ENCODE peak calls at places on chromosomes 12 and 14, in five cellular contexts. One of them, this sample, is unnamed.

GRCh38 chr12:87300-87699 is 20.7 kb downstream of the IQSEC3 start:
- DNase-seq in stomach: no peak
- DNase-seq in fibroblast of lung: no peak
- DNase-seq in endothelial cell: no peak
- DNase-seq in cardiac fibroblast: peak
- DNase-seq in this sample: no peak

GRCh38 chr14:93953263-93953662 is 23.1 kb downstream of the ASB2 start:
- DNase-seq in stomach: no peak
- DNase-seq in fibroblast of lung: no peak
- DNase-seq in endothelial cell: no peak
- DNase-seq in cardiac fibroblast: no peak
- DNase-seq in this sample: no peak

GRCh38 chr14:43356984-43357545 is 1150.0 kb downstream of the FSCB start:
- DNase-seq in stomach: no peak
- DNase-seq in fibroblast of lung: no peak
- DNase-seq in endothelial cell: no peak
- DNase-seq in cardiac fibroblast: no peak
- DNase-seq in this sample: no peak

GRCh38 chr12:120103371-120103770 is 13.2 kb downstream of the RAB35 start:
- DNase-seq in stomach: no peak
- DNase-seq in fibroblast of lung: no peak
- DNase-seq in endothelial cell: no peak
- DNase-seq in cardiac fibroblast: no peak
- DNase-seq in this sample: no peak

GRCh38 chr12:132277961-132278360 is 51.4 kb downstream of the GALNT9 start:
- DNase-seq in stomach: no peak
- DNase-seq in fibroblast of lung: no peak
- DNase-seq in endothelial cell: no peak
- DNase-seq in cardiac fibroblast: no peak
- DNase-seq in this sample: no peak

GRCh38 chr12:23099604-23100003 is 474.6 kb downstream of the ETNK1 start:
- DNase-seq in stomach: no peak
- DNase-seq in fibroblast of lung: peak
- DNase-seq in endothelial cell: no peak
- DNase-seq in cardiac fibroblast: no peak
- DNase-seq in this sample: no peak

GRCh38 chr14:61476737-61477410 is 155.5 kb downstream of the PRKCH start:
- DNase-seq in stomach: peak
- DNase-seq in fibroblast of lung: peak
- DNase-seq in endothelial cell: no peak
- DNase-seq in cardiac fibroblast: peak
- DNase-seq in this sample: no peak

GRCh38 chr14:74976264-74977113 is 21.1 kb upstream of the PGF start:
- DNase-seq in stomach: no peak
- DNase-seq in fibroblast of lung: no peak
- DNase-seq in endothelial cell: no peak
- DNase-seq in cardiac fibroblast: no peak
- DNase-seq in this sample: no peak

GRCh38 chr12:27521066-27521465 is 2.9 kb upstream of the PPFIBP1 start:
- DNase-seq in stomach: no peak
- DNase-seq in fibroblast of lung: peak
- DNase-seq in endothelial cell: peak
- DNase-seq in cardiac fibroblast: peak
- DNase-seq in this sample: no peak

GRCh38 chr14:55975281-55975905 is 142.8 kb upstream of the PELI2 start:
- DNase-seq in stomach: no peak
- DNase-seq in fibroblast of lung: no peak
- DNase-seq in endothelial cell: no peak
- DNase-seq in cardiac fibroblast: no peak
- DNase-seq in this sample: no peak

GRCh38 chr12:3536096-3536875 is 45.3 kb downstream of the PRMT8 start:
- DNase-seq in stomach: no peak
- DNase-seq in fibroblast of lung: no peak
- DNase-seq in endothelial cell: no peak
- DNase-seq in cardiac fibroblast: no peak
- DNase-seq in this sample: no peak

GRCh38 chr14:83559721-83560120 is 1970.2 kb upstream of the FLRT2 start:
- DNase-seq in stomach: no peak
- DNase-seq in fibroblast of lung: peak
- DNase-seq in endothelial cell: no peak
- DNase-seq in cardiac fibroblast: no peak
- DNase-seq in this sample: no peak

GRCh38 chr14:102893452-102893851 is 29.0 kb upstream of the AMN start:
- DNase-seq in stomach: peak
- DNase-seq in fibroblast of lung: peak
- DNase-seq in endothelial cell: no peak
- DNase-seq in cardiac fibroblast: peak
- DNase-seq in this sample: no peak

GRCh38 chr14:65560340-65561027 is 148.0 kb downstream of the FUT8 start:
- DNase-seq in stomach: no peak
- DNase-seq in fibroblast of lung: peak
- DNase-seq in endothelial cell: no peak
- DNase-seq in cardiac fibroblast: no peak
- DNase-seq in this sample: no peak

GRCh38 chr14:21185506-21185905 is 29.6 kb upstream of the OR5AU1 start:
- DNase-seq in stomach: no peak
- DNase-seq in fibroblast of lung: no peak
- DNase-seq in endothelial cell: no peak
- DNase-seq in cardiac fibroblast: peak
- DNase-seq in this sample: no peak

GRCh38 chr14:101018561-101019290 is 115.2 kb upstream of the RTL1 start:
- DNase-seq in stomach: peak
- DNase-seq in fibroblast of lung: no peak
- DNase-seq in endothelial cell: no peak
- DNase-seq in cardiac fibroblast: no peak
- DNase-seq in this sample: no peak

GRCh38 chr14:59631237-59631636 is 54.6 kb upstream of the CCDC175 start:
- DNase-seq in stomach: no peak
- DNase-seq in fibroblast of lung: no peak
- DNase-seq in endothelial cell: peak
- DNase-seq in cardiac fibroblast: no peak
- DNase-seq in this sample: no peak
- TF ChIP-seq CTCF in stomach: no peak
- TF ChIP-seq CTCF in fibroblast of lung: no peak
- TF ChIP-seq CTCF in endothelial cell: peak
- TF ChIP-seq CTCF in cardiac fibroblast: peak
- TF ChIP-seq CTCF in this sample: no peak

GRCh38 chr14:22871200-22871961 is at the start of gene LRP10:
- DNase-seq in stomach: peak
- DNase-seq in fibroblast of lung: peak
- DNase-seq in endothelial cell: peak
- DNase-seq in cardiac fibroblast: peak
- DNase-seq in this sample: peak

GRCh38 chr14:22875003-22875747 is 3.6 kb downstream of the LRP10 start:
- DNase-seq in stomach: no peak
- DNase-seq in fibroblast of lung: no peak
- DNase-seq in endothelial cell: no peak
- DNase-seq in cardiac fibroblast: no peak
- DNase-seq in this sample: no peak

GRCh38 chr14:22870811-22871199 is 735 bp upstream of the LRP10 start:
- DNase-seq in stomach: no peak
- DNase-seq in fibroblast of lung: no peak
- DNase-seq in endothelial cell: no peak
- DNase-seq in cardiac fibroblast: no peak
- DNase-seq in this sample: no peak

GRCh38 chr14:22871962-22872832 is 657 bp downstream of the LRP10 start:
- DNase-seq in stomach: peak
- DNase-seq in fibroblast of lung: peak
- DNase-seq in endothelial cell: peak
- DNase-seq in cardiac fibroblast: peak
- DNase-seq in this sample: no peak

DNA sequence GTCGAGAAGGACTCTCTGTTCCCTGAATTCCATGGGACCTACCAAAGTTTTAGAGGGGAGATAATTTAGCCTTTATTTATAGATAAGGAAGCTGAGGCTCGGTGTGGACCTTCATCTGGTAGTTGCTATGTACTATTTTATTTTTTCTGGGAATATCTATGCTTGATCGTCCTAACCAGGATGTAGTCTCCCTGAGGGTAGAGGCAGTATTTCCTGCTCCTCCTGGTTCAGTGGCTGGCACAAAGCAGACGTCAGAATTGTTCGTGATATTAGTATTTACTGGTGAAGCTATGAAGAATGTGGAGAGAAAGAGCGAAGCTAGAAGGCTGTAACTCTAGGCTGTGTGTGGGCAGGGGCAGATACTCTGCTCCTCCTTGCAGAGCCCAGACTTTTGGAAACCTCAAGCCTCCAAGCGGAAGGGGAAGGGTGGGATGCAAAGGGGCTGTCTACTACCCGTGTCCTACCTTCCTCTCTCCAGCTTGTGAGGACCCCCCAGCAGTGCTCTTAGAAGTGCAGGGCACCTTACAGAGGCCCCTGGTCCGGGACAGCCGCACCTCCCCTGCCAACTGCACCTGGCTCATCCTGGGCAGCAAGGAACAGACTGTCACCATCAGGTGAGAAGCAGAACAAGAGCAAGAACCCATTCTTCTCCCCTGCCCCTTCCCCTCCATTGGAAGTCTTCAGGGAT is 1.4 kb downstream of the LRP10 start:
- DNase-seq in stomach: no peak
- DNase-seq in fibroblast of lung: no peak
- DNase-seq in endothelial cell: no peak
- DNase-seq in cardiac fibroblast: peak
- DNase-seq in this sample: no peak
- TF ChIP-seq CTCF in stomach: no peak
- TF ChIP-seq CTCF in fibroblast of lung: no peak
- TF ChIP-seq CTCF in endothelial cell: no peak
- TF ChIP-seq CTCF in cardiac fibroblast: no peak
- TF ChIP-seq CTCF in this sample: no peak

GRCh38 chr14:47539065-47539464 is 136.3 kb downstream of the MDGA2 start:
- DNase-seq in stomach: no peak
- DNase-seq in fibroblast of lung: peak
- DNase-seq in endothelial cell: peak
- DNase-seq in cardiac fibroblast: no peak
- DNase-seq in this sample: no peak
- TF ChIP-seq CTCF in stomach: no peak
- TF ChIP-seq CTCF in fibroblast of lung: no peak
- TF ChIP-seq CTCF in endothelial cell: no peak
- TF ChIP-seq CTCF in cardiac fibroblast: no peak
- TF ChIP-seq CTCF in this sample: no peak

GRCh38 chr14:90273532-90273931 is 17.2 kb downstream of the PSMC1 start:
- DNase-seq in stomach: no peak
- DNase-seq in fibroblast of lung: no peak
- DNase-seq in endothelial cell: no peak
- DNase-seq in cardiac fibroblast: peak
- DNase-seq in this sample: no peak

GRCh38 chr14:90275455-90275814 is 19.1 kb downstream of the PSMC1 start:
- DNase-seq in stomach: no peak
- DNase-seq in fibroblast of lung: no peak
- DNase-seq in endothelial cell: no peak
- DNase-seq in cardiac fibroblast: no peak
- DNase-seq in this sample: no peak

GRCh38 chr14:90274019-90274418 is 17.7 kb downstream of the PSMC1 start:
- DNase-seq in stomach: no peak
- DNase-seq in fibroblast of lung: no peak
- DNase-seq in endothelial cell: no peak
- DNase-seq in cardiac fibroblast: no peak
- DNase-seq in this sample: no peak

GRCh38 chr14:90274808-90275454 is 18.6 kb downstream of the PSMC1 start:
- DNase-seq in stomach: no peak
- DNase-seq in fibroblast of lung: peak
- DNase-seq in endothelial cell: no peak
- DNase-seq in cardiac fibroblast: peak
- DNase-seq in this sample: no peak

GRCh38 chr14:90272523-90272922 is 16.2 kb downstream of the PSMC1 start:
- DNase-seq in stomach: no peak
- DNase-seq in fibroblast of lung: no peak
- DNase-seq in endothelial cell: no peak
- DNase-seq in cardiac fibroblast: no peak
- DNase-seq in this sample: no peak
- TF ChIP-seq CTCF in stomach: no peak
- TF ChIP-seq CTCF in fibroblast of lung: no peak
- TF ChIP-seq CTCF in endothelial cell: no peak
- TF ChIP-seq CTCF in cardiac fibroblast: no peak
- TF ChIP-seq CTCF in this sample: no peak

GRCh38 chr14:24508155-24508554 is at the start of gene CMA1:
- DNase-seq in stomach: no peak
- DNase-seq in fibroblast of lung: no peak
- DNase-seq in endothelial cell: no peak
- DNase-seq in cardiac fibroblast: no peak
- DNase-seq in this sample: no peak

GRCh38 chr14:24504425-24504824 is 3.6 kb downstream of the CMA1 start:
- DNase-seq in stomach: no peak
- DNase-seq in fibroblast of lung: no peak
- DNase-seq in endothelial cell: no peak
- DNase-seq in cardiac fibroblast: no peak
- DNase-seq in this sample: no peak

GRCh38 chr14:24506443-24506842 is 1.6 kb downstream of the CMA1 start:
- DNase-seq in stomach: no peak
- DNase-seq in fibroblast of lung: no peak
- DNase-seq in endothelial cell: no peak
- DNase-seq in cardiac fibroblast: no peak
- DNase-seq in this sample: no peak
- TF ChIP-seq CTCF in stomach: no peak
- TF ChIP-seq CTCF in fibroblast of lung: no peak
- TF ChIP-seq CTCF in endothelial cell: no peak
- TF ChIP-seq CTCF in cardiac fibroblast: no peak
- TF ChIP-seq CTCF in this sample: no peak

GRCh38 chr12:113825705-113826104 is 140.4 kb downstream of the RBM19 start:
- DNase-seq in stomach: no peak
- DNase-seq in fibroblast of lung: no peak
- DNase-seq in endothelial cell: no peak
- DNase-seq in cardiac fibroblast: no peak
- DNase-seq in this sample: no peak
- TF ChIP-seq CTCF in stomach: no peak
- TF ChIP-seq CTCF in fibroblast of lung: no peak
- TF ChIP-seq CTCF in endothelial cell: no peak
- TF ChIP-seq CTCF in cardiac fibroblast: no peak
- TF ChIP-seq CTCF in this sample: no peak

This sample was measured in esophagus squamous epithelium.